ENCODE peak calls at places on chromosomes 1 and 21, in eight cellular contexts. X is mesothelial cell of epicardium, G is prostate gland, C is sigmoid colon, W is GM20000, K is body of pancreas, F is HCEC 1CT, A is LoVo. N is an unnamed sample.

GRCh38 chr1:26771643-26772321 is 16.0 kb upstream of the PIGV start:
- DNase-seq in A (peak), W (peak), F (peak), K (no peak), G (no peak), X (no peak), C (no peak), N (peak)

GRCh38 chr1:43545686-43546387 is 15.2 kb downstream of the PTPRF start:
- DNase-seq in W (no peak), C (no peak), G (peak), F (no peak), A (no peak), K (peak), X (no peak), N (peak)

GRCh38 chr1:96559707-96560588 is 161.6 kb upstream of the PTBP2 start:
- DNase-seq in G (no peak), W (no peak), X (no peak), F (peak), C (peak), A (no peak), K (peak), N (no peak)

GRCh38 chr1:100883963-100884362 is 10.7 kb downstream of the EXTL2 start:
- DNase-seq in G (no peak), C (no peak), F (peak), A (peak), K (no peak), X (no peak), W (no peak), N (peak)

GRCh38 chr21:43916076-43916475 is 51.1 kb downstream of the AGPAT3 start:
- DNase-seq in W (no peak), F (no peak), C (no peak), A (no peak), K (peak), G (no peak), X (no peak), N (no peak)

GRCh38 chr1:1213153-1213918 is 617 bp downstream of the TNFRSF4 start:
- DNase-seq in A (no peak), G (no peak), X (no peak), F (no peak), K (no peak), C (no peak), W (peak), N (peak)

GRCh38 chr1:87513270-87513669 is 184.6 kb downstream of the LMO4 start:
- DNase-seq in X (no peak), A (no peak), K (no peak), F (peak), W (no peak), C (no peak), G (no peak), N (peak)

GRCh38 chr21:36135391-36136094 is 664 bp downstream of the CBR3 start:
- DNase-seq in K (peak), G (peak), F (peak), X (peak), C (peak), A (peak), W (peak), N (peak)

GRCh38 chr1:108560430-108561144 is 687 bp downstream of the EEIG2 start:
- DNase-seq in A (peak), X (peak), F (peak), G (peak), K (peak), C (peak), W (peak), N (peak)

GRCh38 chr1:8239306-8240023 is 78.4 kb upstream of the SLC45A1 start:
- DNase-seq in K (no peak), F (peak), W (no peak), X (peak), G (no peak), A (no peak), C (peak), N (peak)

GRCh38 chr1:16153999-16154673 is 1.7 kb downstream of the EPHA2 start:
- DNase-seq in K (no peak), W (no peak), G (no peak), X (no peak), A (no peak), C (no peak), F (no peak), N (no peak)

GRCh38 chr1:153260980-153261792 is 1.7 kb downstream of the LORICRIN start:
- DNase-seq in C (peak), A (no peak), G (no peak), K (peak), F (no peak), W (peak), X (peak), N (no peak)

GRCh38 chr1:31414692-31415370 is 1.8 kb downstream of the SERINC2 start:
- DNase-seq in A (no peak), W (no peak), C (no peak), X (no peak), F (no peak), G (no peak), K (peak), N (no peak)

GRCh38 chr1:113036639-113037321 is 36.2 kb upstream of the LRIG2 start:
- DNase-seq in F (no peak), G (no peak), X (no peak), W (no peak), K (no peak), C (no peak), A (no peak), N (no peak)

GRCh38 chr1:167413328-167413727 is 105.0 kb downstream of the CD247 start:
- DNase-seq in X (no peak), W (no peak), C (no peak), K (peak), G (no peak), A (no peak), F (no peak), N (no peak)

GRCh38 chr1:18840145-18840544 is 19.3 kb downstream of the TAS1R2 start:
- DNase-seq in C (peak), X (no peak), W (no peak), G (no peak), F (no peak), K (no peak), A (no peak), N (no peak)

N was measured in SW480.